ENCODE peak calls at places on chromosomes 12 and 14, in four cellular contexts. M is small intestine; W is activated T-cell treated with anti-CD3 and anti-CD28 coated beads, Interleukin-2, amount 50 U/mL, for 72 hours; U is NCI-H524. Q is an unnamed sample.

GRCh38 chr14:26719514-26719913 is 121.7 kb upstream of the NOVA1 start:
- DNase-seq in M (no peak), W (no peak), U (no peak), Q (no peak)

GRCh38 chr12:33795536-33795935 is 226.8 kb upstream of the ALG10 start:
- DNase-seq in M (no peak), W (no peak), U (no peak), Q (no peak)

GRCh38 chr14:33239465-33239864 is 300.8 kb downstream of the NPAS3 start:
- DNase-seq in M (no peak), W (no peak), U (no peak), Q (no peak)

GRCh38 chr14:99724939-99725773 is 41.1 kb downstream of the CYP46A1 start:
- DNase-seq in M (no peak), W (no peak), U (no peak), Q (no peak)

GRCh38 chr12:131897875-131898274 is 3.5 kb downstream of the ULK1 start:
- DNase-seq in M (no peak), W (no peak), U (peak; percentile 65), Q (no peak)

GRCh38 chr12:124730455-124730932 is 133.2 kb downstream of the SCARB1 start:
- DNase-seq in M (no peak), W (no peak), U (no peak), Q (peak; percentile 78)

GRCh38 chr14:73771848-73772705 is 57.9 kb upstream of the PNMA1 start:
- DNase-seq in M (peak; percentile 93), W (peak; percentile 82), U (peak; percentile 76), Q (peak; percentile 73)

GRCh38 chr14:90503582-90503981 is 106.8 kb downstream of the CALM1 start:
- DNase-seq in M (peak; percentile 51), W (no peak), U (no peak), Q (peak; percentile 65)

GRCh38 chr14:51780741-51781140 is 79.7 kb upstream of the GNG2 start:
- DNase-seq in M (no peak), W (no peak), U (no peak), Q (peak; percentile 1)

GRCh38 chr14:92953526-92953925 is 30.6 kb downstream of the CHGA start:
- DNase-seq in M (no peak), W (no peak), U (no peak), Q (no peak)

GRCh38 chr12:25249951-25250738 is 584 bp downstream of the KRAS start:
- DNase-seq in M (peak; percentile 55), W (peak; percentile 64), U (peak; percentile 36), Q (peak; percentile 67)

GRCh38 chr12:71849109-71849851 is 9.7 kb downstream of the TBC1D15 start:
- DNase-seq in M (no peak), W (no peak), U (no peak), Q (no peak)

GRCh38 chr12:118061876-118062791 is 1.2 kb upstream of the WSB2 start:
- DNase-seq in M (peak; percentile 67), W (no peak), U (peak; percentile 12), Q (peak; percentile 81)

GRCh38 chr12:94640134-94640928 is 10.0 kb downstream of the TMCC3 start:
- DNase-seq in M (no peak), W (peak; percentile 77), U (no peak), Q (no peak)

GRCh38 chr12:101945361-101946232 is 68.2 kb downstream of the DRAM1 start:
- DNase-seq in M (peak; percentile 5), W (no peak), U (no peak), Q (no peak)

GRCh38 chr12:110698171-110698902 is 9.4 kb upstream of the HVCN1 start:
- DNase-seq in M (peak; percentile 77), W (peak; percentile 79), U (peak; percentile 56), Q (peak; percentile 92)

GRCh38 chr12:106342397-106343212 is 14.9 kb upstream of the POLR3B start:
- DNase-seq in M (peak; percentile 71), W (no peak), U (no peak), Q (peak; percentile 31)

GRCh38 chr12:116662612-116663144 is 75.2 kb downstream of the SPRING1 start:
- DNase-seq in M (peak; percentile 57), W (no peak), U (peak; percentile 87), Q (no peak)

GRCh38 chr12:62270384-62270783 is 10.2 kb downstream of the USP15 start:
- DNase-seq in M (no peak), W (no peak), U (no peak), Q (no peak)